ENCODE peak calls at places on chromosomes 1 and 21, in five cellular contexts. One of them, this sample, is unnamed.

GRCh38 chr1:64948905-64949833 is 17.2 kb downstream of the JAK1 start:
- DNase-seq in GM06990: no peak
- DNase-seq in B cell: no peak
- DNase-seq in CD8-positive, alpha-beta T cell: peak; percentile 30
- DNase-seq in GM20000: no peak
- DNase-seq in this sample: no peak

GRCh38 chr1:208528577-208529240 is 284.5 kb upstream of the PLXNA2 start:
- DNase-seq in GM06990: no peak
- DNase-seq in B cell: no peak
- DNase-seq in CD8-positive, alpha-beta T cell: no peak
- DNase-seq in GM20000: no peak
- DNase-seq in this sample: no peak

GRCh38 chr1:155882235-155882634 is 22.9 kb downstream of the SYT11 start:
- DNase-seq in GM06990: peak; percentile 10
- DNase-seq in B cell: no peak
- DNase-seq in CD8-positive, alpha-beta T cell: no peak
- DNase-seq in GM20000: peak; percentile 62
- DNase-seq in this sample: peak; percentile 63

GRCh38 chr1:66315675-66316074 is 218.3 kb upstream of the SGIP1 start:
- DNase-seq in GM06990: no peak
- DNase-seq in B cell: no peak
- DNase-seq in CD8-positive, alpha-beta T cell: no peak
- DNase-seq in GM20000: no peak
- DNase-seq in this sample: no peak

GRCh38 chr1:6424619-6425593 is at the start of gene ESPN:
- DNase-seq in GM06990: no peak
- DNase-seq in B cell: no peak
- DNase-seq in CD8-positive, alpha-beta T cell: no peak
- DNase-seq in GM20000: peak; percentile 84
- DNase-seq in this sample: peak; percentile 67

GRCh38 chr1:163055531-163055930 is 13.6 kb upstream of the RGS4 start:
- DNase-seq in GM06990: no peak
- DNase-seq in B cell: no peak
- DNase-seq in CD8-positive, alpha-beta T cell: no peak
- DNase-seq in GM20000: no peak
- DNase-seq in this sample: no peak

GRCh38 chr1:237124856-237125462 is 83.0 kb downstream of the RYR2 start:
- DNase-seq in GM06990: no peak
- DNase-seq in B cell: no peak
- DNase-seq in CD8-positive, alpha-beta T cell: no peak
- DNase-seq in GM20000: peak; percentile 39
- DNase-seq in this sample: peak; percentile 24

GRCh38 chr1:232655041-232655745 is 25.3 kb upstream of the SIPA1L2 start:
- DNase-seq in GM06990: peak; percentile 7
- DNase-seq in B cell: no peak
- DNase-seq in CD8-positive, alpha-beta T cell: no peak
- DNase-seq in GM20000: peak; percentile 36
- DNase-seq in this sample: peak; percentile 30

GRCh38 chr1:9126511-9126910 is 2.4 kb downstream of the GPR157 start:
- DNase-seq in GM06990: no peak
- DNase-seq in B cell: no peak
- DNase-seq in CD8-positive, alpha-beta T cell: no peak
- DNase-seq in GM20000: no peak
- DNase-seq in this sample: no peak

GRCh38 chr1:227043755-227044154 is 103.7 kb downstream of the COQ8A start:
- DNase-seq in GM06990: no peak
- DNase-seq in B cell: no peak
- DNase-seq in CD8-positive, alpha-beta T cell: no peak
- DNase-seq in GM20000: no peak
- DNase-seq in this sample: no peak

GRCh38 chr1:2948001-2948750 is 73.1 kb upstream of the ACTRT2 start:
- DNase-seq in GM06990: no peak
- DNase-seq in B cell: no peak
- DNase-seq in CD8-positive, alpha-beta T cell: no peak
- DNase-seq in GM20000: no peak
- DNase-seq in this sample: no peak

GRCh38 chr1:3222042-3222692 is 153.2 kb downstream of the PRDM16 start:
- DNase-seq in GM06990: no peak
- DNase-seq in B cell: no peak
- DNase-seq in CD8-positive, alpha-beta T cell: no peak
- DNase-seq in GM20000: no peak
- DNase-seq in this sample: no peak

GRCh38 chr1:59609245-59609644 is 205.5 kb upstream of the HOOK1 start:
- DNase-seq in GM06990: no peak
- DNase-seq in B cell: no peak
- DNase-seq in CD8-positive, alpha-beta T cell: no peak
- DNase-seq in GM20000: no peak
- DNase-seq in this sample: no peak

GRCh38 chr1:71638081-71638766 is 557.4 kb upstream of the ZRANB2 start:
- DNase-seq in GM06990: no peak
- DNase-seq in B cell: no peak
- DNase-seq in CD8-positive, alpha-beta T cell: no peak
- DNase-seq in GM20000: no peak
- DNase-seq in this sample: no peak

GRCh38 chr1:15749399-15750291 is 7.3 kb downstream of the TMEM82 start:
- DNase-seq in GM06990: no peak
- DNase-seq in B cell: no peak
- DNase-seq in CD8-positive, alpha-beta T cell: peak; percentile 9
- DNase-seq in GM20000: no peak
- DNase-seq in this sample: no peak

GRCh38 chr1:82704393-82704792 is 903.7 kb downstream of the ADGRL2 start:
- DNase-seq in GM06990: no peak
- DNase-seq in B cell: no peak
- DNase-seq in CD8-positive, alpha-beta T cell: no peak
- DNase-seq in GM20000: no peak
- DNase-seq in this sample: no peak

GRCh38 chr1:45035631-45036301 is 23.7 kb downstream of the UROD start:
- DNase-seq in GM06990: no peak
- DNase-seq in B cell: no peak
- DNase-seq in CD8-positive, alpha-beta T cell: no peak
- DNase-seq in GM20000: no peak
- DNase-seq in this sample: no peak

GRCh38 chr1:23751050-23751814 is 8.0 kb downstream of the ELOA start:
- DNase-seq in GM06990: no peak
- DNase-seq in B cell: peak; percentile 60
- DNase-seq in CD8-positive, alpha-beta T cell: peak; percentile 32
- DNase-seq in GM20000: peak; percentile 79
- DNase-seq in this sample: peak; percentile 80

GRCh38 chr1:204726478-204726877 is 40.9 kb upstream of the LRRN2 start:
- DNase-seq in GM06990: no peak
- DNase-seq in B cell: no peak
- DNase-seq in CD8-positive, alpha-beta T cell: no peak
- DNase-seq in GM20000: no peak
- DNase-seq in this sample: no peak

GRCh38 chr1:201245082-201245481 is 38.2 kb upstream of the PKP1 start:
- DNase-seq in GM06990: no peak
- DNase-seq in B cell: no peak
- DNase-seq in CD8-positive, alpha-beta T cell: no peak
- DNase-seq in GM20000: no peak
- DNase-seq in this sample: no peak

GRCh38 chr1:14612281-14612680 is 13.8 kb downstream of the KAZN start:
- DNase-seq in GM06990: no peak
- DNase-seq in B cell: peak; percentile 15
- DNase-seq in CD8-positive, alpha-beta T cell: no peak
- DNase-seq in GM20000: no peak
- DNase-seq in this sample: no peak

GRCh38 chr1:207058878-207059867 is 6.1 kb downstream of the PFKFB2 start:
- DNase-seq in GM06990: no peak
- DNase-seq in B cell: no peak
- DNase-seq in CD8-positive, alpha-beta T cell: no peak
- DNase-seq in GM20000: no peak
- DNase-seq in this sample: no peak

GRCh38 chr1:2446394-2446793 is 29.7 kb upstream of the PLCH2 start:
- DNase-seq in GM06990: no peak
- DNase-seq in B cell: no peak
- DNase-seq in CD8-positive, alpha-beta T cell: no peak
- DNase-seq in GM20000: no peak
- DNase-seq in this sample: no peak

GRCh38 chr21:44054710-44055109 is 42.6 kb downstream of the TRAPPC10 start:
- DNase-seq in GM06990: no peak
- DNase-seq in B cell: no peak
- DNase-seq in CD8-positive, alpha-beta T cell: no peak
- DNase-seq in GM20000: no peak
- DNase-seq in this sample: no peak

GRCh38 chr1:1421147-1421906 is at the start of gene ANKRD65:
- DNase-seq in GM06990: no peak
- DNase-seq in B cell: no peak
- DNase-seq in CD8-positive, alpha-beta T cell: no peak
- DNase-seq in GM20000: peak; percentile 21
- DNase-seq in this sample: peak; percentile 20

GRCh38 chr1:58180537-58180936 is 366.0 kb downstream of the OMA1 start:
- DNase-seq in GM06990: no peak
- DNase-seq in B cell: no peak
- DNase-seq in CD8-positive, alpha-beta T cell: no peak
- DNase-seq in GM20000: no peak
- DNase-seq in this sample: no peak
- TF ChIP-seq CTCF in GM06990: no peak
- TF ChIP-seq CTCF in B cell: no peak
- TF ChIP-seq CTCF in CD8-positive, alpha-beta T cell: no peak
- TF ChIP-seq CTCF in GM20000: no peak
- TF ChIP-seq CTCF in this sample: no peak

DNA sequence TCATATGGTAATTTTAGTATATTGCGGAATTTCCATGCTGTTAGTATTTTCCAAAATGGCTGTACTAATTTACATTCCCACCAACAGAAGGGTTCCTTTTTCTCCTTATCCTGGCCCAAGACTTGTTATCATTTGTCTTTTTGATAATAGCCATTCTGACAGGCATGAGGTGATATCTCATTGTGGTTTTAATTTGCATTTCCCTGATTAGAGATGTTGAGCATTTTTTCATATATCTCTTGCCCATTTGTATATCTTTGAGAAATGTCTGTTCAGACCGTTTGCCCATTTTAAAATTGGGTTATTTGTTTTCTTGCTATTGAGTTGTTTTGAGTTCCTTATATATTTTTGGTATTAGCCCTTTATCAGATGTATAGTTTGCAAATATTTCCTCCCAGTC is 14.0 kb downstream of the CAPZA1 start:
- DNase-seq in GM06990: no peak
- DNase-seq in B cell: no peak
- DNase-seq in CD8-positive, alpha-beta T cell: no peak
- DNase-seq in GM20000: no peak
- DNase-seq in this sample: no peak
- TF ChIP-seq CTCF in GM06990: no peak
- TF ChIP-seq CTCF in B cell: no peak
- TF ChIP-seq CTCF in CD8-positive, alpha-beta T cell: no peak
- TF ChIP-seq CTCF in GM20000: no peak
- TF ChIP-seq CTCF in this sample: no peak

DNA sequence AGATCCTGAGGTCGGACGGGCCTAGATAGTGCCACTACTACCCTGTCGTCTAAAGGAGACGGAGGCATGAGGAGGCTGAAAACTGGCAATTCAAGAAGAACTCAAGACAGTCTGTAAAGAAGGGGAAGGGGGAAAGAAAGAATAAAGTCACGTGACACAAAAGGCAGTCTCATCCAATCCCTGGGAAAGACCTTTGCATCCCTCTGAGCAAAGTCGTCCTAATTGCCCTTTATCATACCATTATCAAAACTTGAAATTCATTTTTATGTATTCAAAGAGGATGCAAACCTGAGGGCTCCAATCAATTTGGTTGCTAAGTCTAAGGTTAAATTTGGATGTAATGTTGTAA is 2.2 kb downstream of the DUSP10 start:
- DNase-seq in GM06990: no peak
- DNase-seq in B cell: no peak
- DNase-seq in CD8-positive, alpha-beta T cell: no peak
- DNase-seq in GM20000: no peak
- DNase-seq in this sample: no peak
- TF ChIP-seq CTCF in GM06990: no peak
- TF ChIP-seq CTCF in B cell: no peak
- TF ChIP-seq CTCF in CD8-positive, alpha-beta T cell: no peak
- TF ChIP-seq CTCF in GM20000: no peak
- TF ChIP-seq CTCF in this sample: no peak

DNA sequence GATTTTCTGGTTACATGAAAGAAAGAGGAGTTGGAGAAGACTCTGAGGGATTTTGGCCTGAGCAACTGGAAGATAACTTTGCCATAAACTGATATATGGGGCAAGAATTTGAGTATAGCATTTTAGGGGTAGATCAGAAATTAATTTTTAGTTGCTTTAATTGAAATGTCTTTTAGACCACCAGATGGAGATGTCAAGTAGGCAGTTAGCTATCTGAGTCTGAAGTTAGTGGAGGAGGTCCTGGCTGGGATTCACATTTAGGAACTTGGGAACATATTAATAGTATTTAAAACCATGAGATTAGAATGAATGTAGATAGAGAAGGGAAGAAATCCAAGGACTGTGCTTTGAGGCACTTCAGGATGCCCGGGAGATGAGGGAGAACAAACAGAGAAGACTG is 32.6 kb downstream of the SLC44A3 start:
- DNase-seq in GM06990: no peak
- DNase-seq in B cell: no peak
- DNase-seq in CD8-positive, alpha-beta T cell: no peak
- DNase-seq in GM20000: no peak
- DNase-seq in this sample: no peak
- TF ChIP-seq CTCF in GM06990: no peak
- TF ChIP-seq CTCF in B cell: no peak
- TF ChIP-seq CTCF in CD8-positive, alpha-beta T cell: no peak
- TF ChIP-seq CTCF in GM20000: no peak
- TF ChIP-seq CTCF in this sample: no peak

GRCh38 chr1:10975567-10976326 is 36.7 kb upstream of the TARDBP start:
- DNase-seq in GM06990: no peak
- DNase-seq in B cell: no peak
- DNase-seq in CD8-positive, alpha-beta T cell: no peak
- DNase-seq in GM20000: no peak
- DNase-seq in this sample: no peak
- TF ChIP-seq CTCF in GM06990: no peak
- TF ChIP-seq CTCF in B cell: no peak
- TF ChIP-seq CTCF in CD8-positive, alpha-beta T cell: no peak
- TF ChIP-seq CTCF in GM20000: no peak
- TF ChIP-seq CTCF in this sample: no peak

DNA sequence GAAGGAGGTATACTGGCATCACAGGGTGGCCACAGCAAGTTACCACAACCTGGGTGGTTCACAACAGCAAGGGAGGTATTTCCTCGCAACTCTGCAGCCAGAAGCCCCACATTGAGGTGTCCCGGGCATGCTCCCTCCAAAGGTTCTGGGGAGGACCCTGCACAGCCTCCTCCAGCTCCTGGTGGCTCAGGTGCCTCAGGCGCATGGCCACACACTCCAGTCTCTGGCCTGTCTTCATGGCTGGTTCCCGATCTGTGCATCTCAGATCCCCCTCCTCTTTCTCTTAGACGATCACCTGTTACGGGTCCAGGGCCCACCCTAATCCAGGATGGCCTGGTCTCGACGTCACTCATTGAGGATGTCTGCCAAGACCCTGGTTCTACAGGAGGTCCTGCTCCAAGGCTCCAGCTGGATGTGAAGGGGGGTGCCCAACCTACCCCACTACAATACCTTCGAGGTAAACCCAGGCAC is 6.7 kb upstream of the ARF1 start:
- DNase-seq in GM06990: no peak
- DNase-seq in B cell: no peak
- DNase-seq in CD8-positive, alpha-beta T cell: no peak
- DNase-seq in GM20000: no peak
- DNase-seq in this sample: no peak
- TF ChIP-seq CTCF in GM06990: no peak
- TF ChIP-seq CTCF in B cell: no peak
- TF ChIP-seq CTCF in CD8-positive, alpha-beta T cell: no peak
- TF ChIP-seq CTCF in GM20000: no peak
- TF ChIP-seq CTCF in this sample: no peak

GRCh38 chr1:87598429-87598828 is 269.7 kb downstream of the LMO4 start:
- DNase-seq in GM06990: no peak
- DNase-seq in B cell: no peak
- DNase-seq in CD8-positive, alpha-beta T cell: no peak
- DNase-seq in GM20000: no peak
- DNase-seq in this sample: no peak
- TF ChIP-seq CTCF in GM06990: peak; percentile 53
- TF ChIP-seq CTCF in B cell: no peak
- TF ChIP-seq CTCF in CD8-positive, alpha-beta T cell: no peak
- TF ChIP-seq CTCF in GM20000: peak; percentile 3
- TF ChIP-seq CTCF in this sample: no peak

This sample was measured in GM10248.